ENCODE peak calls at places on chromosomes 6 and 20, in seven cellular contexts. R, B, D, Q, S, V and K are unnamed samples.

GRCh38 chr6:90397929-90398674 is 101.5 kb upstream of the BACH2 start:
- DNase-seq in R (no peak), B (no peak), D (no peak), Q (no peak), S (peak), V (no peak), K (peak)

GRCh38 chr6:54856137-54856536 is 9.6 kb downstream of the FAM83B start:
- DNase-seq in R (no peak), B (no peak), D (no peak), Q (no peak), S (no peak), V (peak), K (no peak)

GRCh38 chr20:46118481-46119020 is 437 bp downstream of the CD40 start:
- DNase-seq in R (no peak), B (no peak), D (no peak), Q (peak), S (no peak), V (peak), K (no peak)

GRCh38 chr20:40565681-40566040 is 123.4 kb downstream of the MAFB start:
- DNase-seq in R (no peak), B (no peak), D (no peak), Q (no peak), S (no peak), V (no peak), K (no peak)

GRCh38 chr6:7999201-7999600 is 65.0 kb downstream of the BLOC1S5 start:
- DNase-seq in R (no peak), B (no peak), D (no peak), Q (no peak), S (no peak), V (no peak), K (no peak)

GRCh38 chr6:81476881-81477280 is 275.6 kb downstream of the TENT5A start:
- DNase-seq in R (no peak), B (no peak), D (no peak), Q (no peak), S (no peak), V (no peak), K (no peak)

GRCh38 chr6:108453601-108454157 is 107.0 kb upstream of the FOXO3 start:
- DNase-seq in R (no peak), B (no peak), D (no peak), Q (no peak), S (peak), V (no peak), K (no peak)

GRCh38 chr20:40332167-40332566 is 356.9 kb downstream of the MAFB start:
- DNase-seq in R (no peak), B (no peak), D (no peak), Q (no peak), S (no peak), V (no peak), K (no peak)

GRCh38 chr20:3162080-3162611 is 2.5 kb upstream of the FASTKD5 start:
- DNase-seq in R (no peak), B (no peak), D (no peak), Q (no peak), S (no peak), V (peak), K (no peak)

GRCh38 chr6:84867521-84867920 is 103.1 kb upstream of the TBX18 start:
- DNase-seq in R (no peak), B (no peak), D (no peak), Q (no peak), S (no peak), V (no peak), K (no peak)

GRCh38 chr6:118710616-118711015 is 59.2 kb upstream of the CEP85L start:
- DNase-seq in R (no peak), B (no peak), D (no peak), Q (no peak), S (no peak), V (no peak), K (no peak)

GRCh38 chr6:33655155-33655554 is 34.0 kb downstream of the ITPR3 start:
- DNase-seq in R (no peak), B (no peak), D (no peak), Q (no peak), S (no peak), V (no peak), K (no peak)

GRCh38 chr6:90179190-90180169 is 117.2 kb downstream of the BACH2 start:
- DNase-seq in R (no peak), B (no peak), D (no peak), Q (no peak), S (peak), V (no peak), K (peak)

GRCh38 chr6:125792172-125792571 is 1.4 kb downstream of the NCOA7 start:
- DNase-seq in R (no peak), B (no peak), D (no peak), Q (no peak), S (no peak), V (no peak), K (peak)

GRCh38 chr6:30730611-30731435 is 10.7 kb downstream of the TUBB start:
- DNase-seq in R (peak), B (peak), D (peak), Q (peak), S (peak), V (peak), K (peak)

GRCh38 chr6:7883381-7883780 is 27.2 kb downstream of the TXNDC5 start:
- DNase-seq in R (no peak), B (no peak), D (no peak), Q (no peak), S (no peak), V (no peak), K (no peak)

GRCh38 chr20:37564388-37565133 is 36.9 kb upstream of the BLCAP start:
- DNase-seq in R (peak), B (no peak), D (peak), Q (no peak), S (peak), V (peak), K (peak)

GRCh38 chr20:1842281-1842680 is 52.9 kb upstream of the SIRPA start:
- DNase-seq in R (no peak), B (no peak), D (no peak), Q (no peak), S (no peak), V (no peak), K (no peak)

GRCh38 chr20:39264506-39265172 is 302.5 kb downstream of the DHX35 start:
- DNase-seq in R (peak), B (peak), D (peak), Q (peak), S (peak), V (peak), K (peak)

GRCh38 chr20:6053776-6054688 is at the start of gene LRRN4:
- DNase-seq in R (peak), B (peak), D (no peak), Q (no peak), S (no peak), V (peak), K (no peak)

GRCh38 chr6:89763550-89763949 is 56.0 kb downstream of the MDN1 start:
- DNase-seq in R (no peak), B (no peak), D (no peak), Q (no peak), S (no peak), V (no peak), K (no peak)

GRCh38 chr20:6178537-6178936 is 55.7 kb upstream of the FERMT1 start:
- DNase-seq in R (peak), B (peak), D (no peak), Q (no peak), S (peak), V (no peak), K (peak)

GRCh38 chr20:51318058-51318960 is 224.2 kb downstream of the NFATC2 start:
- DNase-seq in R (peak), B (peak), D (peak), Q (no peak), S (peak), V (peak), K (peak)

GRCh38 chr6:152642578-152643375 is 5.6 kb upstream of the SYNE1 start:
- DNase-seq in R (peak), B (peak), D (peak), Q (peak), S (peak), V (peak), K (peak)

GRCh38 chr6:128981716-128982115 is 98.8 kb downstream of the LAMA2 start:
- DNase-seq in R (no peak), B (no peak), D (no peak), Q (no peak), S (no peak), V (no peak), K (no peak)

GRCh38 chr6:72624557-72625160 is 2.8 kb downstream of the KCNQ5 start:
- DNase-seq in R (no peak), B (no peak), D (no peak), Q (no peak), S (peak), V (no peak), K (peak)

GRCh38 chr6:114284281-114284680 is 58.5 kb downstream of the HS3ST5 start:
- DNase-seq in R (no peak), B (no peak), D (no peak), Q (no peak), S (no peak), V (no peak), K (no peak)

GRCh38 chr6:38179794-38180430 is 360.4 kb downstream of the ZFAND3 start:
- DNase-seq in R (no peak), B (no peak), D (peak), Q (peak), S (no peak), V (peak), K (no peak)

GRCh38 chr6:169669147-169669546 is 32.7 kb downstream of the WDR27 start:
- DNase-seq in R (no peak), B (no peak), D (no peak), Q (no peak), S (no peak), V (no peak), K (no peak)

GRCh38 chr6:145866449-145867401 is 52.1 kb upstream of the FBXO30 start:
- DNase-seq in R (no peak), B (no peak), D (no peak), Q (no peak), S (no peak), V (no peak), K (no peak)

GRCh38 chr6:153727910-153728309 is 311.1 kb upstream of the OPRM1 start:
- DNase-seq in R (no peak), B (no peak), D (no peak), Q (no peak), S (no peak), V (no peak), K (no peak)

GRCh38 chr6:70059047-70059719 is 192.8 kb downstream of the COL19A1 start:
- DNase-seq in R (no peak), B (no peak), D (no peak), Q (no peak), S (peak), V (no peak), K (no peak)

GRCh38 chr6:155077331-155077730 is 82.2 kb downstream of the TIAM2 start:
- DNase-seq in R (no peak), B (no peak), D (no peak), Q (peak), S (no peak), V (no peak), K (no peak)

GRCh38 chr20:11869641-11870040 is 48.1 kb upstream of the BTBD3 start:
- DNase-seq in R (no peak), B (no peak), D (no peak), Q (no peak), S (no peak), V (no peak), K (no peak)

GRCh38 chr6:22098623-22099022 is 198.2 kb downstream of the PRL start:
- DNase-seq in R (no peak), B (no peak), D (no peak), Q (no peak), S (no peak), V (no peak), K (no peak)

GRCh38 chr6:147567141-147567805 is 58.8 kb downstream of the SAMD5 start:
- DNase-seq in R (no peak), B (no peak), D (no peak), Q (no peak), S (no peak), V (no peak), K (no peak)
- TF ChIP-seq POLR2A in R (no peak), B (no peak), D (no peak), Q (no peak), S (no peak), V (no peak), K (no peak)

DNA sequence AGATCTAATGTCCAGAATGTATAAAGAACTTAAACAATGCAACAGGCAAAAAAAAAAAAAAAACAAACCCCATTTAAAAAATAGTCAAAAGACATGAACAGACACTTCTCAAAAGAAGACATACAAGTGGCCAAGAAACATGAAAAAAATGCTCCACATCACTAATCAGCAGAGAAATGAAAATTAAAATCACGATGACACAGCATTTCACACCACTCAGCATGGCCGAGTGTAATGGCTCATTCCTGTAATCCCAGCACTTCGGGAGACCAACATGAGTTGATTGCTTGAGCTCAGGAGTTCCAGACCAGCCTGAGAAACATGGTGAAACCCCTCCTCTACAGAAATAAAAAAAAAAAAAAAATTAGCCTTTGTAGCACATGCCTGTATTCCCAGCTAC is 701.4 kb upstream of the NRSN1 start:
- DNase-seq in R (no peak), B (no peak), D (no peak), Q (no peak), S (no peak), V (no peak), K (no peak)
- TF ChIP-seq POLR2A in R (no peak), B (no peak), D (no peak), Q (no peak), S (no peak), V (no peak), K (no peak)

GRCh38 chr20:58851969-58852458 is 502 bp upstream of the GNAS start:
- DNase-seq in R (no peak), B (no peak), D (no peak), Q (no peak), S (no peak), V (no peak), K (no peak)

GRCh38 chr20:58853466-58853865 is 950 bp downstream of the GNAS start:
- DNase-seq in R (no peak), B (no peak), D (no peak), Q (no peak), S (no peak), V (no peak), K (no peak)

GRCh38 chr20:58850693-58851174 is at the start of gene GNAS-AS1:
- DNase-seq in R (no peak), B (no peak), D (peak), Q (peak), S (no peak), V (peak), K (peak)

GRCh38 chr20:58852559-58853271 is at the start of gene GNAS:
- DNase-seq in R (peak), B (no peak), D (peak), Q (peak), S (peak), V (no peak), K (peak)

GRCh38 chr20:58851221-58851968 is 693 bp upstream of the GNAS-AS1 start:
- DNase-seq in R (no peak), B (no peak), D (no peak), Q (no peak), S (no peak), V (no peak), K (peak)
- TF ChIP-seq POLR2A in R (no peak), B (no peak), D (no peak), Q (no peak), S (no peak), V (no peak), K (no peak)

GRCh38 chr6:158766621-158767435 is 52.3 kb downstream of the EZR start:
- DNase-seq in R (no peak), B (no peak), D (no peak), Q (no peak), S (no peak), V (no peak), K (no peak)
- TF ChIP-seq POLR2A in R (no peak), B (no peak), D (no peak), Q (no peak), S (no peak), V (no peak), K (no peak)

DNA sequence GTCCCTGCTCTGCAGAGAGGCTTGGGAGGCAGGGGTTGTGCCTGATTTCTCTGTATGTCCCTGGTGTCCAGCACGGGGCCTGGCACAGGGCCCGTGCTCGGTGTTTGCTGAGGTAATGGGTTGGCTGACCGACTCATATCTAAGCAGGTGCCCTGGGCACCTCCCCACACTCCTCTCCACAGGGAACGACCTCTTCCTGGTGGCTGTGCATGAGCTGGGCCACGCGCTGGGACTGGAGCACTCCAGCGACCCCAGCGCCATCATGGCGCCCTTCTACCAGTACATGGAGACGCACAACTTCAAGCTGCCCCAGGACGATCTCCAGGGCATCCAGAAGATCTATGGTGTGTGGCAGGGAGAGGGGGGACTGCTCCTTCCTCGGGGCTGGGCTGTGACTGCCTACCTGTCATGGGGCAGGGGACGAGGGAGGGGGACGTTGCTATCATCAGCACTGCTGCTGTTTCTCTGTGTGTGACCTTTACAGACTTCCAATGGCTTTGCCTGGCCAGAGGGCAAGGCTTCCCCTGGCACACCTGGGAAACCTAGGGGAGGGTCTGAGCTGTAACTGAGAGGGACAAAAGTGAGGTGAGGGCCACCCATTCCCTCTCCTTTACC is 14.2 kb downstream of the MMP24OS start:
- DNase-seq in R (peak), B (no peak), D (no peak), Q (no peak), S (no peak), V (peak), K (no peak)
- TF ChIP-seq POLR2A in R (no peak), B (no peak), D (no peak), Q (no peak), S (no peak), V (no peak), K (no peak)

GRCh38 chr20:16694176-16694575 is 35.6 kb upstream of the SNRPB2 start:
- DNase-seq in R (no peak), B (no peak), D (no peak), Q (no peak), S (no peak), V (no peak), K (no peak)
- TF ChIP-seq POLR2A in R (no peak), B (no peak), D (no peak), Q (no peak), S (no peak), V (no peak), K (no peak)

DNA sequence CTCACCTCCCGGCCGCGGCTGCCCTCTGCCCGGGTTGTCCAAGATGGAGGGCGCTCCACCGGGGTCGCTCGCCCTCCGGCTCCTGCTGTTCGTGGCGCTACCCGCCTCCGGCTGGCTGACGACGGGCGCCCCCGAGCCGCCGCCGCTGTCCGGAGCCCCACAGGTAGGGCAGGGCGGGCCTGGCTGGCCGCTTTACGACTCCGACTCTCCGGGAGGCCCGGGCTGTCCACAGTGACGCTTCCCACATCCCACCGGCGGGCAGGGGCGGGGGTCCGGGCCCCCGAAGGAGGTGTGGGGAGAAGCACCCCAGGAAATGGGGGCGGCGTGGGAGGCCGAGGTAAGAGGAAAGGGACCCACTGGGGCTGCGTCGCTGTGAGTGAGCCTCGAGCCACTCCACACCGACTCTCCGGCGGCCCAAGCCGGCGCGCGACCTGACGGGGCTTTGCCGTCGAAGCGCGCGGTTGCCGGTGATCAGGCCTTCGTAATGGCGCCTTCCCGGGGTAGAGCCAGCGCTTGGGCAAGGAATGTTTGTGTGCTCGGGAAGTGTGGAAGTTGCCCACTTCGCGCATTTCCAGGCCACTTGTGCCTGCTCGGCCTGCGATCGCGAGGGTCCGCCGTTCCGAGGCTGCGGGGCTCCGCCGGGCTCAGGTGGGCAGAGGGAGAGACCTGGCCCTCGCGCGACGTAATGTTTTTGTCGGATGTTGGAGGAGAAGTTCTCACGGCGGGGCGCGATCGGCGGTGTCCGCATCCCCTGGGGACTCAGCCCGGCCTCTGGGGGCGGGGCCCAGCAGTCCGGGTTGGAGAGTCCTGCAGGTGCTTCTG is at the start of gene GINM1:
- DNase-seq in R (peak), B (no peak), D (peak), Q (peak), S (peak), V (peak), K (peak)
- TF ChIP-seq POLR2A in R (peak), B (no peak), D (no peak), Q (peak), S (peak), V (no peak), K (peak)

GRCh38 chr20:34047010-34047687 is 53.4 kb downstream of the RALY start:
- DNase-seq in R (no peak), B (no peak), D (no peak), Q (no peak), S (no peak), V (no peak), K (no peak)
- TF ChIP-seq POLR2A in R (no peak), B (no peak), D (no peak), Q (no peak), S (no peak), V (no peak), K (no peak)

GRCh38 chr6:32444433-32444832 is 4.7 kb downstream of the HLA-DRA start:
- DNase-seq in R (no peak), B (no peak), D (no peak), Q (no peak), S (no peak), V (no peak), K (no peak)
- TF ChIP-seq POLR2A in R (no peak), B (no peak), D (no peak), Q (no peak), S (no peak), V (no peak), K (no peak)